ENCODE peak calls at places on chromosomes 3 and 15, in nine cellular contexts. X is SW480; G is T-helper 17 cell; K is cardiac fibroblast; S is KBM-7; F is stimulated activated CD8-positive, alpha-beta memory T cell treated with anti-CD3 and anti-CD28 coated beads, Interleukin-15, amount 100 ng/mL, for 24 hours; I is GM18507; W is NT2/D1; Z is SJSA1. C is an unnamed sample.

GRCh38 chr3:86225461-86225860 is 765.5 kb downstream of the VGLL3 start:
- DNase-seq in X (no peak), G (no peak), K (no peak), S (no peak), F (no peak), I (no peak), W (no peak), Z (no peak), C (no peak)

GRCh38 chr15:68768321-68768720 is 52.4 kb downstream of the ANP32A start:
- DNase-seq in X (peak), G (no peak), K (no peak), S (no peak), F (no peak), I (no peak), W (no peak), Z (no peak), C (peak)

GRCh38 chr3:28786446-28786845 is 437.8 kb upstream of the AZI2 start:
- DNase-seq in X (no peak), G (no peak), K (no peak), S (no peak), F (no peak), I (no peak), W (no peak), Z (no peak), C (no peak)

GRCh38 chr3:11634081-11634635 is 9.6 kb downstream of the VGLL4 start:
- DNase-seq in X (no peak), G (no peak), K (no peak), S (no peak), F (no peak), I (no peak), W (no peak), Z (no peak), C (no peak)

GRCh38 chr3:73580343-73580742 is 44.4 kb downstream of the PDZRN3 start:
- DNase-seq in X (no peak), G (no peak), K (peak), S (no peak), F (no peak), I (no peak), W (no peak), Z (no peak), C (peak)

GRCh38 chr3:43273429-43273828 is 12.9 kb upstream of the SNRK start:
- DNase-seq in X (no peak), G (no peak), K (no peak), S (no peak), F (no peak), I (no peak), W (no peak), Z (no peak), C (no peak)

GRCh38 chr15:57537072-57537471 is 54.6 kb upstream of the MYZAP start:
- DNase-seq in X (peak), G (no peak), K (peak), S (no peak), F (no peak), I (no peak), W (no peak), Z (peak), C (peak)

GRCh38 chr3:88467191-88467590 is 317.4 kb downstream of the C3orf38 start:
- DNase-seq in X (no peak), G (no peak), K (no peak), S (no peak), F (no peak), I (no peak), W (no peak), Z (no peak), C (no peak)

GRCh38 chr3:157122116-157122515 is 37.8 kb downstream of the CCNL1 start:
- DNase-seq in X (peak), G (no peak), K (peak), S (no peak), F (no peak), I (no peak), W (no peak), Z (peak), C (no peak)

GRCh38 chr3:185422677-185423076 is 59.7 kb downstream of the MAP3K13 start:
- DNase-seq in X (peak), G (no peak), K (no peak), S (no peak), F (no peak), I (no peak), W (no peak), Z (no peak), C (no peak)

GRCh38 chr3:156661158-156661557 is 13.2 kb upstream of the TIPARP start:
- DNase-seq in X (no peak), G (no peak), K (no peak), S (no peak), F (no peak), I (no peak), W (no peak), Z (no peak), C (no peak)

GRCh38 chr3:52144034-52144795 is 10.0 kb downstream of the POC1A start:
- DNase-seq in X (peak), G (peak), K (peak), S (peak), F (peak), I (peak), W (peak), Z (peak), C (peak)

GRCh38 chr3:133992951-133993595 is 36.7 kb downstream of the SLCO2A1 start:
- DNase-seq in X (no peak), G (no peak), K (no peak), S (no peak), F (no peak), I (no peak), W (no peak), Z (no peak), C (no peak)

GRCh38 chr3:123658860-123659221 is 74.0 kb upstream of the HACD2 start:
- DNase-seq in X (no peak), G (no peak), K (no peak), S (no peak), F (no peak), I (no peak), W (no peak), Z (no peak), C (peak)

GRCh38 chr3:23071758-23072157 is 131.4 kb upstream of the UBE2E2 start:
- DNase-seq in X (no peak), G (no peak), K (no peak), S (peak), F (no peak), I (no peak), W (no peak), Z (no peak), C (no peak)

GRCh38 chr3:132953683-132954082 is 84.5 kb upstream of the TMEM108 start:
- DNase-seq in X (no peak), G (no peak), K (no peak), S (no peak), F (no peak), I (no peak), W (no peak), Z (no peak), C (no peak)

GRCh38 chr3:113136071-113136470 is 75.3 kb upstream of the BOC start:
- DNase-seq in X (no peak), G (no peak), K (peak), S (peak), F (no peak), I (no peak), W (no peak), Z (no peak), C (peak)

GRCh38 chr15:86691091-86691490 is 611.4 kb downstream of the AGBL1 start:
- DNase-seq in X (no peak), G (no peak), K (no peak), S (no peak), F (no peak), I (no peak), W (no peak), Z (no peak), C (no peak)

GRCh38 chr3:172647823-172648222 is 63.0 kb downstream of the NCEH1 start:
- DNase-seq in X (no peak), G (no peak), K (no peak), S (no peak), F (no peak), I (no peak), W (no peak), Z (no peak), C (no peak)

C was measured in fibroblast of gingiva.